ENCODE peak calls at places on chromosomes 16 and 17, in five cellular contexts. S is RPMI7951, Z is GM04504, B is erythroblast, D is MCF 10A. X is an unnamed sample.

GRCh38 chr17:79931517-79932309 is 92.5 kb upstream of the CBX4 start:
- DNase-seq in D (peak; percentile 59), S (peak; percentile 40), B (no peak), Z (no peak), X (no peak)

GRCh38 chr17:58277107-58277506 is 3.6 kb downstream of the MPO start:
- DNase-seq in B (peak; percentile 41), D (peak; percentile 9), S (no peak), Z (no peak), X (no peak)

GRCh38 chr17:49843774-49844350 is 4.0 kb downstream of the TAC4 start:
- DNase-seq in D (peak; percentile 30), Z (no peak), B (peak; percentile 48), S (no peak), X (no peak)

GRCh38 chr17:56173958-56174357 is 20.7 kb downstream of the ANKFN1 start:
- DNase-seq in D (no peak), S (peak; percentile 45), Z (no peak), B (no peak), X (peak; percentile 32)

GRCh38 chr17:51014129-51014528 is 106.5 kb downstream of the SPAG9 start:
- DNase-seq in S (no peak), D (no peak), Z (no peak), B (no peak), X (no peak)

GRCh38 chr16:67857547-67858233 is 10.2 kb upstream of the CENPT start:
- DNase-seq in B (peak; percentile 70), D (peak; percentile 90), S (peak; percentile 89), Z (peak; percentile 97), X (peak; percentile 36)

GRCh38 chr17:80101160-80101945 is at the start of gene GAA:
- DNase-seq in B (peak; percentile 89), D (peak; percentile 68), S (peak; percentile 66), Z (peak; percentile 67), X (peak; percentile 72)

GRCh38 chr17:50908860-50909764 is 43.0 kb upstream of the TOB1 start:
- DNase-seq in S (no peak), Z (no peak), D (peak; percentile 68), B (no peak), X (no peak)

GRCh38 chr17:53093386-53093785 is 729.3 kb upstream of the KIF2B start:
- DNase-seq in Z (no peak), D (no peak), B (no peak), S (no peak), X (no peak)

GRCh38 chr16:31114468-31114867 is 3.0 kb upstream of the KAT8 start:
- DNase-seq in D (no peak), B (no peak), S (no peak), Z (no peak), X (no peak)

GRCh38 chr17:78379134-78379497 is 667 bp downstream of the PGS1 start:
- DNase-seq in D (peak; percentile 81), S (peak; percentile 49), Z (peak; percentile 74), B (no peak), X (no peak)

GRCh38 chr16:86642084-86642483 is 63.7 kb downstream of the FOXL1 start:
- DNase-seq in D (no peak), Z (no peak), S (no peak), B (peak; percentile 15), X (no peak)

GRCh38 chr17:60422162-60422665 is at the start of gene CHCT1:
- DNase-seq in B (no peak), D (no peak), Z (no peak), S (no peak), X (no peak)

GRCh38 chr17:8740486-8740885 is 4.2 kb downstream of the CCDC42 start:
- DNase-seq in B (no peak), D (no peak), Z (no peak), S (no peak), X (no peak)

GRCh38 chr16:30934827-30935557 is 11.6 kb downstream of the FBXL19 start:
- DNase-seq in S (peak; percentile 26), D (peak; percentile 45), Z (no peak), B (peak; percentile 65), X (peak; percentile 54)

GRCh38 chr16:88638323-88639230 is at the start of gene IL17C:
- DNase-seq in Z (no peak), D (no peak), S (no peak), B (no peak), X (no peak)

GRCh38 chr17:80794281-80795089 is 197.2 kb upstream of the CHMP6 start:
- DNase-seq in S (no peak), D (no peak), Z (no peak), B (no peak), X (no peak)

GRCh38 chr17:48842746-48843145 is 11.9 kb downstream of the CALCOCO2 start:
- DNase-seq in B (no peak), Z (no peak), D (no peak), S (no peak), X (no peak)

GRCh38 chr17:64187093-64187895 is 57.4 kb upstream of the ERN1 start:
- DNase-seq in S (no peak), D (no peak), Z (no peak), B (no peak), X (no peak)

GRCh38 chr17:64202683-64203430 is 60.2 kb downstream of the TEX2 start:
- DNase-seq in D (peak; percentile 29), S (peak; percentile 81), B (no peak), Z (no peak), X (no peak)

GRCh38 chr16:68236804-68237242 is 896 bp upstream of the ESRP2 start:
- DNase-seq in D (no peak), B (peak; percentile 49), S (no peak), Z (no peak), X (no peak)

GRCh38 chr17:40190197-40191021 is 13.1 kb downstream of the RAPGEFL1 start:
- DNase-seq in S (no peak), B (peak; percentile 46), Z (no peak), D (no peak), X (no peak)

GRCh38 chr17:65243838-65244237 is 106.7 kb downstream of the RGS9 start:
- DNase-seq in D (peak; percentile 60), Z (peak; percentile 47), B (no peak), S (peak; percentile 81), X (peak; percentile 69)

GRCh38 chr17:39671651-39672521 is 3.6 kb downstream of the PNMT start:
- DNase-seq in D (peak; percentile 39), Z (no peak), S (peak; percentile 39), B (peak; percentile 42), X (no peak)

GRCh38 chr17:21368545-21369246 is 7.5 kb upstream of the KCNJ12 start:
- DNase-seq in Z (no peak), S (no peak), D (peak; percentile 77), B (no peak), X (no peak)

GRCh38 chr17:28745052-28745776 is 1.4 kb downstream of the TRAF4 start:
- DNase-seq in B (peak; percentile 54), S (peak; percentile 58), D (peak; percentile 52), Z (peak; percentile 12), X (no peak)

GRCh38 chr17:50681260-50682200 is 26.2 kb downstream of the ANKRD40 start:
- DNase-seq in D (peak; percentile 67), S (peak; percentile 76), Z (peak; percentile 71), B (peak; percentile 40), X (peak; percentile 76)

GRCh38 chr17:80313160-80313829 is 52.6 kb downstream of the RNF213 start:
- DNase-seq in Z (no peak), B (no peak), S (no peak), D (no peak), X (no peak)

GRCh38 chr16:46932802-46933201 is 40.7 kb downstream of the DNAJA2 start:
- DNase-seq in S (no peak), Z (no peak), D (peak; percentile 5), B (no peak), X (no peak)